ENCODE peak calls at places on chromosome 6, in eight cellular contexts. One of them, this sample, is unnamed.

GRCh38 chr6:161406633-161407032 is 132.8 kb upstream of the AGPAT4 start:
- DNase-seq in HFF-Myc: no peak
- DNase-seq in GM12892: no peak
- DNase-seq in foreskin fibroblast: peak
- DNase-seq in fibroblast of gingiva: peak
- DNase-seq in fibroblast of mammary gland: peak
- DNase-seq in RPMI7951: peak
- DNase-seq in stimulated activated naive CD4-positive, alpha-beta T cell: no peak
- DNase-seq in this sample: no peak

GRCh38 chr6:28635547-28636158 is 110.0 kb downstream of the GPX5 start:
- DNase-seq in HFF-Myc: no peak
- DNase-seq in GM12892: no peak
- DNase-seq in foreskin fibroblast: no peak
- DNase-seq in fibroblast of gingiva: no peak
- DNase-seq in fibroblast of mammary gland: no peak
- DNase-seq in RPMI7951: no peak
- DNase-seq in stimulated activated naive CD4-positive, alpha-beta T cell: no peak
- DNase-seq in this sample: no peak

GRCh38 chr6:88867841-88868558 is 95.4 kb downstream of the RNGTT start:
- DNase-seq in HFF-Myc: no peak
- DNase-seq in GM12892: no peak
- DNase-seq in foreskin fibroblast: peak
- DNase-seq in fibroblast of gingiva: no peak
- DNase-seq in fibroblast of mammary gland: no peak
- DNase-seq in RPMI7951: peak
- DNase-seq in stimulated activated naive CD4-positive, alpha-beta T cell: no peak
- DNase-seq in this sample: no peak

GRCh38 chr6:105308840-105309239 is 94.0 kb downstream of the PREP start:
- DNase-seq in HFF-Myc: no peak
- DNase-seq in GM12892: no peak
- DNase-seq in foreskin fibroblast: no peak
- DNase-seq in fibroblast of gingiva: no peak
- DNase-seq in fibroblast of mammary gland: no peak
- DNase-seq in RPMI7951: no peak
- DNase-seq in stimulated activated naive CD4-positive, alpha-beta T cell: no peak
- DNase-seq in this sample: no peak

GRCh38 chr6:91659881-91660280 is 1073.0 kb upstream of the MAP3K7 start:
- DNase-seq in HFF-Myc: no peak
- DNase-seq in GM12892: no peak
- DNase-seq in foreskin fibroblast: no peak
- DNase-seq in fibroblast of gingiva: no peak
- DNase-seq in fibroblast of mammary gland: no peak
- DNase-seq in RPMI7951: no peak
- DNase-seq in stimulated activated naive CD4-positive, alpha-beta T cell: no peak
- DNase-seq in this sample: no peak

GRCh38 chr6:95087394-95088097 is 489.8 kb upstream of the MANEA start:
- DNase-seq in HFF-Myc: no peak
- DNase-seq in GM12892: no peak
- DNase-seq in foreskin fibroblast: peak
- DNase-seq in fibroblast of gingiva: no peak
- DNase-seq in fibroblast of mammary gland: peak
- DNase-seq in RPMI7951: peak
- DNase-seq in stimulated activated naive CD4-positive, alpha-beta T cell: no peak
- DNase-seq in this sample: no peak

GRCh38 chr6:70651326-70651905 is 16.3 kb upstream of the SMAP1 start:
- DNase-seq in HFF-Myc: no peak
- DNase-seq in GM12892: no peak
- DNase-seq in foreskin fibroblast: no peak
- DNase-seq in fibroblast of gingiva: no peak
- DNase-seq in fibroblast of mammary gland: no peak
- DNase-seq in RPMI7951: no peak
- DNase-seq in stimulated activated naive CD4-positive, alpha-beta T cell: no peak
- DNase-seq in this sample: no peak

GRCh38 chr6:168124161-168124560 is 45.1 kb upstream of the FRMD1 start:
- DNase-seq in HFF-Myc: no peak
- DNase-seq in GM12892: no peak
- DNase-seq in foreskin fibroblast: no peak
- DNase-seq in fibroblast of gingiva: no peak
- DNase-seq in fibroblast of mammary gland: no peak
- DNase-seq in RPMI7951: no peak
- DNase-seq in stimulated activated naive CD4-positive, alpha-beta T cell: no peak
- DNase-seq in this sample: no peak

GRCh38 chr6:167130712-167131684 is 8.1 kb downstream of the CCR6 start:
- DNase-seq in HFF-Myc: no peak
- DNase-seq in GM12892: no peak
- DNase-seq in foreskin fibroblast: no peak
- DNase-seq in fibroblast of gingiva: no peak
- DNase-seq in fibroblast of mammary gland: no peak
- DNase-seq in RPMI7951: no peak
- DNase-seq in stimulated activated naive CD4-positive, alpha-beta T cell: no peak
- DNase-seq in this sample: no peak

GRCh38 chr6:106165885-106166485 is 79.8 kb downstream of the PRDM1 start:
- DNase-seq in HFF-Myc: no peak
- DNase-seq in GM12892: no peak
- DNase-seq in foreskin fibroblast: peak
- DNase-seq in fibroblast of gingiva: no peak
- DNase-seq in fibroblast of mammary gland: peak
- DNase-seq in RPMI7951: peak
- DNase-seq in stimulated activated naive CD4-positive, alpha-beta T cell: no peak
- DNase-seq in this sample: no peak

GRCh38 chr6:168370310-168370991 is 50.9 kb upstream of the DACT2 start:
- DNase-seq in HFF-Myc: no peak
- DNase-seq in GM12892: no peak
- DNase-seq in foreskin fibroblast: no peak
- DNase-seq in fibroblast of gingiva: no peak
- DNase-seq in fibroblast of mammary gland: peak
- DNase-seq in RPMI7951: peak
- DNase-seq in stimulated activated naive CD4-positive, alpha-beta T cell: peak
- DNase-seq in this sample: peak

GRCh38 chr6:93343476-93343875 is 75.9 kb downstream of the EPHA7 start:
- DNase-seq in HFF-Myc: no peak
- DNase-seq in GM12892: no peak
- DNase-seq in foreskin fibroblast: no peak
- DNase-seq in fibroblast of gingiva: no peak
- DNase-seq in fibroblast of mammary gland: no peak
- DNase-seq in RPMI7951: no peak
- DNase-seq in stimulated activated naive CD4-positive, alpha-beta T cell: no peak
- DNase-seq in this sample: no peak

This sample was measured in GM18507.